ENCODE peak calls at places on chromosome 10, in six cellular contexts. L, V, X, Y, K and P are unnamed samples.

GRCh38 chr10:130022071-130022470 is 58.0 kb upstream of the EBF3 start:
- DNase-seq in X (peak; percentile 2), L (no peak), K (no peak), V (no peak), Y (no peak), P (no peak)

GRCh38 chr10:15852111-15852557 is 8.2 kb downstream of the MINDY3 start:
- DNase-seq in V (no peak), L (no peak), Y (no peak), K (no peak), X (no peak), P (no peak)

GRCh38 chr10:3948843-3949242 is 163.8 kb upstream of the KLF6 start:
- DNase-seq in V (no peak), L (peak; percentile 88), X (no peak), K (no peak), Y (peak; percentile 33), P (no peak)

GRCh38 chr10:102347236-102347828 is 48.2 kb upstream of the NFKB2 start:
- DNase-seq in L (peak; percentile 49), X (peak; percentile 48), K (peak; percentile 68), Y (peak; percentile 50), V (no peak), P (no peak)

GRCh38 chr10:91054325-91054724 is 133.4 kb upstream of the ANKRD1 start:
- DNase-seq in K (no peak), L (no peak), Y (no peak), V (no peak), X (no peak), P (no peak)

GRCh38 chr10:4847580-4848020 is 21.6 kb downstream of the AKR1E2 start:
- DNase-seq in L (peak; percentile 46), Y (peak; percentile 17), K (no peak), X (no peak), V (no peak), P (peak; percentile 24)

GRCh38 chr10:69361303-69361614 is 55.5 kb downstream of the TACR2 start:
- DNase-seq in V (no peak), K (no peak), Y (no peak), X (no peak), L (no peak), P (no peak)

GRCh38 chr10:128084991-128085390 is 41.2 kb downstream of the MKI67 start:
- DNase-seq in V (no peak), Y (no peak), K (no peak), L (no peak), X (no peak), P (no peak)

GRCh38 chr10:18216482-18216881 is 76.3 kb downstream of the CACNB2 start:
- DNase-seq in V (no peak), Y (no peak), X (no peak), K (no peak), L (peak; percentile 45), P (no peak)

GRCh38 chr10:26468691-26469090 is 30.6 kb downstream of the APBB1IP start:
- DNase-seq in K (no peak), Y (no peak), L (no peak), X (no peak), V (no peak), P (no peak)

DNA sequence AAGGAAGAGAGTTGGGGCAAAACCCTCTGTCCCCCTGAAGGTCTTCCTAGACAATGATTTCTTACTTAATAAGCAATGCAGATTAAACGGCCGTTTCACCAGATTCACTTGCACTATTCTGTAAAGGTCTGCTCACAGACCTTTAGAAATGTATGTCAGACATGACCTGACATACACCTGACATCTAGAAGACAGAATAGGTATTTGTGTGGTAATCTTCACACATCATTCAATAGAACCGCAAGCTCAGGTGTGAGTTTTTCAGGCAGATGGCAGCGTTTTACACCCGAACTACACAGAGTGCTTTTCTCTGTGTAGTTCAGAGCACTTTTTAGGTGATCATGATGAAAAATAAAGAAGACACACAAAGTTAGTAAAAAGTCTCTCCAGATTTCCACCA is 63.2 kb downstream of the PRKCQ start:
- DNase-seq in L (no peak), X (no peak), K (no peak), V (no peak), Y (no peak), P (no peak)
- TF ChIP-seq CTCF in L (no peak), X (no peak), K (no peak), V (no peak), Y (no peak), P (no peak)

DNA sequence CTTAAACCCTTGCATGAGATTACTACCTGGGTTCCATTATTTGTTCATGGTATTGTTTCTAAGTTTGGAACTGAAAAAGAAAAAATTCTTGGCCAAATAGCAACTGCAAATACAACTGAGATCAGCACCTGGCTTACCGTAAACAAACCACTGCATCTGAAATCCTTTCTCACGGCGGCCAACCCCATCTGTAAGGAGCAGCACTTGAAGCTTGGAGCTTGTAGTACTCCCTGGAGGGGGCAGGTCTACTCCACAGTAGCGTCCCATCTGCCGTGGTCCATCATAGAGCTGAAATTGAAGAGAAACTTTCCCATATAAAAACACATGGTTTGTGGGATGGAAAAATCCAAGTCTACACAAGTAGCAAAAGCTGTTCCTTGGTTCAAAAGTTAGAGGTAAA is 109.9 kb downstream of the CUBN start:
- DNase-seq in X (no peak), V (no peak), K (no peak), L (no peak), Y (no peak), P (no peak)
- TF ChIP-seq CTCF in X (no peak), V (no peak), K (no peak), L (no peak), Y (no peak), P (no peak)

GRCh38 chr10:19815478-19816419 is 483 bp upstream of the PLXDC2 start:
- DNase-seq in X (peak; percentile 87), V (peak; percentile 70), K (no peak), Y (peak; percentile 83), L (no peak), P (no peak)
- TF ChIP-seq CTCF in X (no peak), V (no peak), K (no peak), Y (no peak), L (no peak), P (no peak)

GRCh38 chr10:12711344-12711708 is 290.2 kb downstream of the CCDC3 start:
- DNase-seq in Y (no peak), V (no peak), X (no peak), K (no peak), L (no peak), P (no peak)
- TF ChIP-seq CTCF in Y (no peak), V (no peak), X (peak; percentile 26), K (no peak), L (no peak), P (no peak)